ENCODE peak calls at places on chromosomes 6 and 20, in eight cellular contexts. H is NCI-H1436 treated with DMSO at 0.1 percent for 48 hours; Q is AG08395; S is activated CD4-positive, CD25-positive, alpha-beta regulatory T cell; T is EH; C is ecto neural progenitor cell; E is EL; I is naive thymus-derived CD8-positive, alpha-beta T cell. N is an unnamed sample.

GRCh38 chr6:18186033-18186432 is 30.8 kb downstream of the KDM1B start:
- DNase-seq in I (no peak), Q (no peak), C (no peak), E (no peak), T (no peak), H (no peak), S (no peak), N (no peak)

GRCh38 chr6:134295953-134296553 is 21.9 kb downstream of the SGK1 start:
- DNase-seq in C (no peak), Q (peak; percentile 95), E (peak; percentile 100), T (peak; percentile 100), I (no peak), H (no peak), S (no peak), N (no peak)

GRCh38 chr20:21102252-21102609 is 3.9 kb downstream of the LINC00237 start:
- DNase-seq in Q (no peak), I (no peak), S (no peak), T (no peak), C (no peak), H (no peak), E (no peak), N (no peak)

GRCh38 chr6:7282097-7282906 is 30.7 kb downstream of the SSR1 start:
- DNase-seq in C (no peak), T (no peak), H (no peak), Q (no peak), S (no peak), E (no peak), I (no peak), N (no peak)

GRCh38 chr6:42404494-42404893 is 47.2 kb downstream of the TRERF1 start:
- DNase-seq in H (no peak), T (peak; percentile 89), Q (peak; percentile 72), E (peak; percentile 95), I (no peak), S (no peak), C (peak; percentile 55), N (no peak)

GRCh38 chr6:28134015-28134414 is 7.7 kb upstream of the ZKSCAN8 start:
- DNase-seq in Q (peak; percentile 25), S (no peak), I (no peak), C (no peak), E (peak; percentile 59), T (peak; percentile 66), H (no peak), N (no peak)

GRCh38 chr20:31594558-31595379 is 10.3 kb upstream of the ID1 start:
- DNase-seq in C (no peak), E (no peak), H (no peak), S (no peak), T (no peak), I (no peak), Q (no peak), N (no peak)

GRCh38 chr6:106026748-106027147 is 59.4 kb upstream of the PRDM1 start:
- DNase-seq in C (no peak), H (no peak), S (no peak), I (no peak), E (peak; percentile 50), T (peak; percentile 76), Q (no peak), N (no peak)

GRCh38 chr6:150491131-150491795 is 108.4 kb upstream of the PLEKHG1 start:
- DNase-seq in H (no peak), E (no peak), I (no peak), S (no peak), Q (peak; percentile 32), T (no peak), C (no peak), N (no peak)

N was measured in omental fat pad.